ENCODE peak calls at places on chromosome 13, in nine cellular contexts. P is testis; Y is ovary; J is heart right ventricle; N is breast epithelium; F is naive thymus-derived CD4-positive, alpha-beta T cell; L is tibial nerve; A is upper lobe of right lung; R is psoas muscle. U is an unnamed sample. For H3K4me1 and H3K9me3, the result is how much of the 10 kb centered on the place peaks cover.

GRCh38 chr13:36998624-36999041 is 507 bp downstream of the ALG5 start:
- DNase-seq in Y (peak), F (peak), L (no peak), P (peak), R (peak), J (peak), N (no peak), A (peak), U (peak)

GRCh38 chr13:48505597-48506091 is 27.2 kb downstream of the RCBTB2 start:
- DNase-seq in P (peak), F (peak), A (no peak), N (no peak), R (no peak), L (no peak), J (peak), Y (no peak), U (peak)

GRCh38 chr13:35478384-35479222 is 2.1 kb upstream of the MAB21L1 start:
- DNase-seq in R (no peak), P (no peak), F (no peak), A (no peak), J (no peak), L (no peak), Y (no peak), N (no peak), U (no peak)

GRCh38 chr13:49499889-49500660 is 4.3 kb downstream of the PHF11 start:
- DNase-seq in N (no peak), Y (no peak), J (no peak), F (no peak), A (no peak), P (no peak), L (no peak), R (no peak), U (no peak)

GRCh38 chr13:74256969-74257368 is 122.8 kb upstream of the KLF12 start:
- DNase-seq in L (no peak), N (no peak), J (peak), P (no peak), Y (no peak), A (no peak), R (no peak), F (no peak), U (no peak)

GRCh38 chr13:21453352-21454089 is 5.6 kb downstream of the ZDHHC20 start:
- DNase-seq in P (no peak), J (no peak), N (no peak), Y (no peak), L (no peak), R (no peak), F (no peak), A (no peak), U (no peak)

GRCh38 chr13:63948045-63948444 is 2532.4 kb upstream of the PCDH20 start:
- DNase-seq in N (no peak), J (no peak), P (no peak), A (no peak), R (no peak), L (no peak), Y (no peak), F (no peak), U (no peak)

GRCh38 chr13:94188173-94188869 is 291.2 kb downstream of the DCT start:
- DNase-seq in Y (no peak), J (no peak), P (no peak), A (no peak), N (no peak), R (no peak), F (no peak), L (no peak), U (no peak)

GRCh38 chr13:59043016-59043415 is 1120.7 kb downstream of the DIAPH3 start:
- DNase-seq in L (no peak), F (no peak), Y (no peak), A (no peak), N (no peak), P (no peak), R (no peak), J (no peak), U (no peak)

GRCh38 chr13:41631296-41631965 is 174.1 kb downstream of the RGCC start:
- DNase-seq in A (no peak), R (no peak), N (no peak), Y (no peak), P (no peak), F (no peak), J (no peak), L (no peak), U (no peak)

GRCh38 chr13:32142956-32143375 is 111.4 kb downstream of the FRY start:
- DNase-seq in R (no peak), P (no peak), Y (no peak), N (no peak), J (no peak), F (no peak), A (no peak), L (no peak), U (no peak)

GRCh38 chr13:44620057-44620456 is 43.9 kb upstream of the TSC22D1 start:
- DNase-seq in F (no peak), Y (no peak), J (no peak), N (no peak), L (no peak), A (no peak), P (no peak), R (no peak), U (no peak)

GRCh38 chr13:103325675-103326074 is 259.5 kb upstream of the SLC10A2 start:
- DNase-seq in J (no peak), F (no peak), A (no peak), Y (no peak), R (no peak), L (no peak), P (no peak), N (no peak), U (no peak)

GRCh38 chr13:42832341-42833153 is 51.2 kb downstream of the FAM216B start:
- DNase-seq in A (no peak), P (no peak), Y (peak), L (no peak), N (no peak), F (no peak), R (no peak), J (peak), U (no peak)

GRCh38 chr13:100650321-100650720 is 24.3 kb downstream of the TMTC4 start:
- DNase-seq in N (no peak), F (no peak), L (no peak), Y (no peak), J (no peak), A (no peak), R (no peak), P (no peak), U (no peak)

GRCh38 chr13:43237616-43238015 is 214.2 kb downstream of the DNAJC15 start:
- DNase-seq in F (no peak), A (no peak), Y (no peak), R (no peak), P (no peak), J (no peak), N (no peak), L (no peak), U (no peak)

GRCh38 chr13:109274188-109274821 is 512.1 kb downstream of the IRS2 start:
- DNase-seq in A (no peak), Y (no peak), J (no peak), R (no peak), N (no peak), L (no peak), P (peak), F (no peak), U (no peak)

GRCh38 chr13:41514853-41515395 is 57.6 kb downstream of the RGCC start:
- DNase-seq in F (no peak), N (no peak), Y (no peak), J (no peak), L (no peak), A (no peak), R (no peak), P (no peak), U (no peak)

GRCh38 chr13:100808848-100809247 is 134.3 kb upstream of the TMTC4 start:
- DNase-seq in Y (no peak), J (no peak), L (no peak), A (no peak), F (no peak), P (no peak), R (no peak), N (no peak), U (no peak)

DNA sequence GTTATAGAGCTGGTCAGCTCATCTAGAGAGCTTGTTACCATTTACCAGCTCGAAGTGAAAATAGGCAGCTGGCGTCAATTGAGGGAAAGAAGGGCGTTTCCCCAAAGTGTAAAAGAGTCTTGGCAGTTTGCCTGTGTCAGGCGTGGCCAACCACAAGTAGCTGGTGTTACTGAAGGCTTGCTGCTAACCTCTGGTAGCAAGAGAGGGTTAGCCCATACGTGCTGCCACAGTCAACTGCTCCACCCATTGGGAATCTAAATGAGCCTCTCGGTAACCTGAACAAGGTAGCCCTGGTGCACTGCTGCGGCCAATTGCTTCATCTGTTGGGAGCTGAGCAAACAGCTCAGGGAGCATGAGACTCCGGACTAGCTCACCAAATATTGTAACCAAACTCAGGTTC is 314.9 kb upstream of the SLITRK5 start:
- DNase-seq in P (no peak), L (no peak), R (no peak), N (no peak), J (no peak), F (no peak), Y (no peak), A (peak), U (no peak)
- H3K4me1 ChIP-seq in P (under half), L (under half), R (under half), N (under half), J (under half), F (under half), Y (under half), A (under half), U (under half)

GRCh38 chr13:46963874-46964273 is 67.0 kb upstream of the HTR2A start:
- DNase-seq in P (no peak), N (no peak), Y (no peak), L (no peak), R (no peak), F (no peak), J (no peak), A (peak), U (no peak)
- H3K9me3 ChIP-seq in P (under half), N (under half), Y (under half), L (under half), R (under half), F (under half), J (under half), A (under half), U (under half)

GRCh38 chr13:113784645-113785024 is 25.6 kb downstream of the TMEM255B start:
- DNase-seq in R (no peak), P (no peak), L (no peak), Y (no peak), A (peak), J (no peak), N (no peak), F (no peak), U (no peak)
- H3K4me1 ChIP-seq in R (under half), P (under half), L (under half), Y (under half), A (under half), J (under half), N (under half), F (under half), U (under half)

DNA sequence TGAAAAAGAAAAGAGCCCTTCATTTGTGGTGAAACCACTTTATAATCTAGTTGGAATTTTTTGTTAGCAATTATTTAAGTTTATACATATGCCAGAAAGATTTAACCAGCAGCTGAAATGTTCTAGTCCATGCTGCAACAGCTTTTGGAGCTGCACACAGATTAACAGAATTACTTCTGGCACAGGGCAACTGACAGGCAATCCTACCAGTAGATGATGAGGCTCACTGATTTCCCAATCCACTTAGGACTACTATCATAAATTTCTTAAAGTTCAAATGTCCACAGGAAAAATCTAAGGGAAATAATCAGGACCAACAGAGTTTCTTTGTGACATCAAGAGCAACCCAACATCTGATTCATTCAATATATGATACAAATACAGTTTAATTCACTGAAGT is 78.8 kb downstream of the CRYL1 start:
- DNase-seq in R (no peak), A (no peak), P (no peak), L (no peak), Y (no peak), J (no peak), N (no peak), F (no peak), U (no peak)
- H3K9me3 ChIP-seq in R (under half), A (under half), P (under half), L (under half), Y (under half), J (half or more), N (under half), F (under half), U (under half)

GRCh38 chr13:114314074-114314912 is at the start of gene CHAMP1:
- DNase-seq in Y (peak), R (peak), P (peak), A (peak), L (peak), J (peak), N (peak), F (peak), U (peak)
- H3K4me1 ChIP-seq in Y (under half), R (under half), P (under half), A (under half), L (half or more), J (half or more), N (under half), F (under half), U (under half)

GRCh38 chr13:46486270-46486669 is 66.7 kb upstream of the LRCH1 start:
- DNase-seq in N (no peak), P (no peak), Y (no peak), A (no peak), J (no peak), R (no peak), L (no peak), F (no peak), U (no peak)
- H3K9me3 ChIP-seq in N (under half), P (under half), Y (under half), A (under half), J (half or more), R (under half), L (under half), F (under half), U (under half)

GRCh38 chr13:113914333-113915011 is 50.6 kb upstream of the GAS6 start:
- DNase-seq in P (no peak), L (no peak), F (no peak), J (no peak), Y (peak), A (no peak), R (no peak), N (peak), U (no peak)

GRCh38 chr13:113915786-113916329 is 52.0 kb upstream of the GAS6 start:
- DNase-seq in N (peak), Y (no peak), R (no peak), L (no peak), A (no peak), P (no peak), J (no peak), F (no peak), U (no peak)

GRCh38 chr13:113915012-113915763 is 51.3 kb upstream of the GAS6 start:
- DNase-seq in R (no peak), P (no peak), N (peak), L (no peak), Y (peak), F (no peak), A (no peak), J (no peak), U (no peak)

GRCh38 chr13:113916330-113916815 is 52.5 kb upstream of the GAS6 start:
- DNase-seq in P (no peak), J (no peak), L (no peak), A (no peak), Y (no peak), R (no peak), N (no peak), F (no peak), U (no peak)

DNA sequence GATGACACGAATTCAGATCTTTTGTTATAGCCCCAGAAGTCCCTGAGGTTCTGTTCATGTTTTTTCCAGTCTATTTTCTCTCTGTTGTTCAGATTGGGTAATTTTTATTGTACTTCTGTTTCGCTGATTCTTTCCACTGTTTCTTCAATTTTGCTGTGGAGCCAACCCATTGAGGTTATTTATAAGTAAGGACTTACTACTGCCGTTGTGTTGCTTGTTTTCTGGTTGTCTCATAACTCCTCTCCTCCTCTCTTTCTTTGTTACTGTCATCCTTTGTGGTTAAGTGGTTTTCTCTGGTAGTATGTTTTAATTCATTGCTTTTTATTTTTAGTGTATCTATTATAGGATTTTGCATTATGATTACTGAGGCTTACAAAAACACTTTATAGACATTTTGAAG is 48.7 kb upstream of the GAS6 start:
- DNase-seq in P (no peak), Y (no peak), F (no peak), L (no peak), R (no peak), J (no peak), N (no peak), A (no peak), U (no peak)
- H3K4me1 ChIP-seq in P (under half), Y (under half), F (under half), L (under half), R (under half), J (under half), N (under half), A (under half), U (under half)

DNA sequence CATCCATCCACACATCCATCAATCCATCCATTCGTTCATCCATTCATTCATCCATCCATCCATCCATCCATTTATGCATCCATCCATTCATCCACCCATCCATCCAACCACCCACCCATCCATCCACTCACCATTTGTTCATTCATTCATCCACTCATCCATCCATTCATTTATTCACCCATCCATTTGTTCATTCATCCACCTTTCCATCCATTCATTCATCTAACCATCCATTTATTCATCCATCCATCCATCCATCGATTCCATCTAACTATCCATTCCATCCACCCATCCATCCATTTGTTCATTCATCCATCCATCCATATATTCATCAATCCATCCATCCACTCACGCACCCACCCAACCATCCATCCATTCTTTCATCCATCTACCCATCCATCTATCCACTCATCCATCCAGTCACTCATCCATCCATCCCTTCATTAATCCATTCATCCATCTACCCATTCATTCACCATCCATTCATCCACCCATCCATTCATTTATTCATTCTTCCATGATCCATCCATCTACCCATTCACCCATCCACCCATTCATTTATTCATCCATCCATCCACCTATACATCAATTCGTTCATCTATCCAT is 225.0 kb downstream of the TUBA3C start:
- DNase-seq in L (no peak), R (no peak), J (no peak), F (no peak), P (no peak), Y (no peak), A (no peak), N (no peak), U (no peak)
- H3K9me3 ChIP-seq in L (under half), R (under half), J (under half), F (under half), P (under half), Y (under half), A (under half), N (under half), U (under half)

DNA sequence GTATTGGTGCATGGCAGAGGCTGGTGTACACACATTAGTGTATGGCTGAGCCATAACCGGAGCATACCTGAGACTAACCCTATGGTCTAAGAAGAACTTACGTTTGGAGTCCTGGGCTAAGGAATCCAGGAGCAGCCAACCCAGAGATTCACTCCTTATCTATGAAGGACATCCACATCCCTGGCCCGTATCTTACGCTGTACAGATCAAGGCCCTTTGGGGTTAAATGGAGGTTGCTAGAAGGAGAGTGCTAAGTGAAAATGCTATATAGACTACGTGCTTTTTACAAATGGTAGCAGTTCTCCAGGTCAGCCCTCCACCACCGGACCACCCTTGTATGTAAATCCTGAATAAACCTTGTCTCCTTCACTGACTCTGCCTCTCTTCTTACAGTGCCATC is 1.9 kb upstream of the SUGT1 start:
- DNase-seq in N (no peak), J (no peak), F (no peak), L (no peak), R (no peak), Y (no peak), A (no peak), P (no peak), U (no peak)
- H3K4me1 ChIP-seq in N (under half), J (under half), F (under half), L (under half), R (under half), Y (under half), A (under half), P (under half), U (under half)

U was measured in heart left ventricle.